ENCODE peak calls at places on chromosomes 16 and 17, in seven cellular contexts. Q, W, Y, D, A, P and K are unnamed samples.
A peak's percentile ranks its signal among the peaks of the same experiment; 100 is the strongest.

GRCh38 chr16:89613954-89614459 is 565 bp downstream of the DPEP1 start:
- DNase-seq in P (no peak), Y (no peak), W (no peak), D (no peak), Q (peak; percentile 54), A (no peak), K (no peak)

GRCh38 chr17:48101012-48101720 is at the start of gene CBX1:
- DNase-seq in A (peak; percentile 93), W (peak; percentile 97), P (peak; percentile 94), Y (peak; percentile 93), D (peak; percentile 94), Q (peak; percentile 93), K (peak; percentile 94)

GRCh38 chr17:17408236-17408794 is 68.5 kb upstream of the MED9 start:
- DNase-seq in A (no peak), Q (no peak), P (peak; percentile 82), Y (peak; percentile 62), D (no peak), W (no peak), K (peak; percentile 98)

GRCh38 chr16:88541831-88542230 is 28.4 kb upstream of the ZC3H18 start:
- DNase-seq in P (no peak), Q (peak; percentile 15), A (no peak), Y (no peak), D (no peak), W (no peak), K (no peak)

GRCh38 chr17:81509687-81510523 is 2.7 kb downstream of the ACTG1 start:
- DNase-seq in A (no peak), D (no peak), Q (no peak), P (peak; percentile 55), Y (no peak), W (no peak), K (peak; percentile 33)

GRCh38 chr17:15507896-15508295 is 40.5 kb upstream of the CDRT4 start:
- DNase-seq in Q (no peak), P (no peak), W (no peak), D (no peak), A (no peak), Y (no peak), K (no peak)

GRCh38 chr16:31400191-31400590 is 7.1 kb downstream of the ITGAD start:
- DNase-seq in Q (no peak), D (no peak), A (no peak), W (no peak), P (no peak), Y (no peak), K (no peak)

GRCh38 chr17:30476726-30477082 is 504 bp upstream of the GOSR1 start:
- DNase-seq in Q (no peak), P (no peak), A (no peak), Y (peak; percentile 4), W (peak; percentile 31), D (no peak), K (peak; percentile 10)

GRCh38 chr17:17635126-17635525 is 43.6 kb upstream of the PEMT start:
- DNase-seq in Q (no peak), P (no peak), W (no peak), Y (peak; percentile 24), A (no peak), D (no peak), K (peak; percentile 19)

GRCh38 chr16:29815032-29815721 is 775 bp upstream of the PAGR1 start:
- DNase-seq in D (no peak), W (peak; percentile 55), P (no peak), Q (peak; percentile 75), A (no peak), Y (no peak), K (no peak)

GRCh38 chr17:46072998-46073397 is 73.9 kb downstream of the STH start:
- DNase-seq in A (no peak), W (no peak), D (no peak), P (peak; percentile 74), Q (no peak), Y (peak; percentile 92), K (peak; percentile 75)

GRCh38 chr16:74748710-74749073 is 25.9 kb downstream of the FA2H start:
- DNase-seq in Q (no peak), A (no peak), W (no peak), D (no peak), Y (no peak), P (no peak), K (no peak)

GRCh38 chr16:28040039-28040438 is 23.5 kb downstream of the GSG1L start:
- DNase-seq in Q (no peak), W (peak; percentile 22), D (no peak), P (no peak), Y (no peak), A (no peak), K (no peak)

GRCh38 chr16:305916-306315 is 23.0 kb downstream of the PDIA2 start:
- DNase-seq in A (no peak), D (no peak), Q (no peak), W (no peak), Y (no peak), P (no peak), K (peak; percentile 9)

GRCh38 chr17:63831505-63831904 is 4.0 kb upstream of the FTSJ3 start:
- DNase-seq in Y (no peak), Q (no peak), D (no peak), P (no peak), W (no peak), A (no peak), K (no peak)

GRCh38 chr16:15966420-15967222 is 17.2 kb downstream of the ABCC1 start:
- DNase-seq in Q (no peak), A (no peak), D (no peak), P (peak; percentile 85), Y (peak; percentile 75), W (no peak), K (peak; percentile 87)

GRCh38 chr16:70803354-70803753 is 2.4 kb upstream of the VAC14 start:
- DNase-seq in Q (no peak), Y (peak; percentile 74), D (no peak), W (no peak), A (no peak), P (peak; percentile 48), K (no peak)

GRCh38 chr17:55266958-55267688 is 2.4 kb downstream of the HLF start:
- DNase-seq in D (no peak), W (no peak), P (peak; percentile 29), Q (no peak), A (no peak), Y (no peak), K (no peak)

GRCh38 chr17:2975469-2975958 is 87.9 kb downstream of the OR1D5 start:
- DNase-seq in D (peak; percentile 56), W (no peak), Q (no peak), P (peak; percentile 83), Y (no peak), A (no peak), K (peak; percentile 25)
- TF ChIP-seq CTCF in D (no peak), W (no peak), Q (no peak), P (no peak), Y (no peak), A (no peak), K (no peak)

GRCh38 chr16:54946909-54947308 is 16.2 kb downstream of the IRX5 start:
- DNase-seq in P (no peak), Y (no peak), Q (no peak), W (no peak), D (no peak), A (no peak), K (peak; percentile 34)
- H3K4me3 ChIP-seq in P (no peak overlapping the region), Y (no peak overlapping the region), Q (no peak overlapping the region), W (no peak overlapping the region), D (no peak overlapping the region), A (no peak overlapping the region), K (no peak overlapping the region)

GRCh38 chr17:57662644-57663308 is 82.3 kb downstream of the CCDC182 start:
- DNase-seq in P (peak; percentile 97), W (peak; percentile 97), A (peak; percentile 90), Q (peak; percentile 95), D (peak; percentile 92), Y (peak; percentile 99), K (peak; percentile 98)
- TF ChIP-seq CTCF in P (no peak), W (peak; percentile 16), A (no peak), Q (no peak), D (peak; percentile 13), Y (peak; percentile 15), K (no peak)

GRCh38 chr17:1227917-1228751 is 42.1 kb upstream of the BHLHA9 start:
- DNase-seq in Y (no peak), P (no peak), D (no peak), A (peak; percentile 71), Q (peak; percentile 39), W (peak; percentile 52), K (no peak)
- H3K4me3 ChIP-seq in Y (no peak overlapping the region), P (no peak overlapping the region), D (peak overlapping the region; percentile 59), A (peak overlapping the region; percentile 42), Q (peak overlapping the region; percentile 20), W (peak overlapping the region; percentile 64), K (no peak overlapping the region)

DNA sequence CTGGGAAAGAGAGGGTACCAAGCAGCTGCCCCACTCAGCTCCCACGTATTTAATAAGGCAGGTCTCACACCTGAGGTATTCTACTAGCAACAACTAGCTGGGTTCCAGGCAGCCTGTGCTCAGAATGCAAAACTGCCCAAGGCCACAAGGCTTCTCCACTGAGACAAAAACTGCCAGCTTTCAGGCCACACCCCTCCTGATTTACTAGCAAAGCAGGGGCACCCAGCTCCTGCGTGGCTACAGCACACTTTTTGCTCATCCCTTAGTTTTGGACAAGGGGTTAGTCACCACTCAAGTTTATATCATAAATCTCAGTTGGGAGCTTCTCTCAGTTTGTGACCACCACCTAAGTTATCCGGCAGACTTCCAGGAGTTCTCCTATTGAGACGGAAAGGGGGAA is 494.6 kb downstream of the CDH11 start:
- DNase-seq in D (no peak), Q (no peak), P (no peak), Y (no peak), A (no peak), W (peak; percentile 9), K (peak; percentile 7)
- TF ChIP-seq CTCF in D (no peak), Q (no peak), P (no peak), Y (no peak), A (no peak), W (no peak), K (no peak)

DNA sequence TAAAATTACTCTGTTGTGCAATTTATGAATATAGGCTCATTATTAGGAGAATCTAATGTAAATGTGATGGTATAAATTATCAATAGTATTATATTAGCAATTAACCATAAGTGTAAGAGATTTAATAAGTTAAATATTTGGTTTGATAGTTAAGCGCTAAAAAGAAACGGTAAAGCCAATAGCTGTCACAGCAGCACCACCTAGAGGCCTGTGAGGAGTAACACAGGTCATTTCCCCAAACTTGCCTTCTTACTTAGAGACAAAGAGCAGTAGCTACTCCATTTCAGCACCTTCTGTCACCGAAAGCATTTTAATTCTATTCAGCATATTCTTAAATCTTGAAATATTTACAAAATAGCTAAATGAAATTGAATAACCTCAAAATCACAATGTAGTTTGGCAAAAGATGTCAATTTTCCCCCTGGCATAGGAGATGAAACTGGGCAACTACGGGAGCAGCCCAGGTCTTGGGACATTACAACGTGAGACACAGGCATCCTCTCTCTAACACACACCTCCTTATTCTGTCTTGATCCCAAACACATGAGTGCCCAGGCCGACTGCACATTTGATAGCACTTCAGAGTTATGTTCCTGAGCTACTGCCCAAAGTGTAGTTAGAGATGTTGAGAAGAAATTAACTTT is 14.3 kb upstream of the DYNLRB2 start:
- DNase-seq in D (peak; percentile 48), A (no peak), Q (peak; percentile 27), P (peak; percentile 75), Y (peak; percentile 65), W (peak; percentile 78), K (peak; percentile 69)
- H3K4me3 ChIP-seq in D (no peak overlapping the region), A (no peak overlapping the region), Q (no peak overlapping the region), P (no peak overlapping the region), Y (no peak overlapping the region), W (no peak overlapping the region), K (no peak overlapping the region)

GRCh38 chr16:69105501-69106361 is at the start of gene HAS3:
- DNase-seq in A (no peak), P (peak; percentile 66), W (peak; percentile 91), D (peak; percentile 65), Y (peak; percentile 54), Q (peak; percentile 76), K (peak; percentile 49)
- TF ChIP-seq CTCF in A (no peak), P (peak; percentile 33), W (peak; percentile 42), D (no peak), Y (peak; percentile 48), Q (no peak), K (peak; percentile 13)